ENCODE peak calls at places on chromosomes 1 and 21, in six cellular contexts. F is B cell; B is CD4-positive, alpha-beta T cell; A is NCI-H1092 treated with DMSO at 0.1 percent for 48 hours; D is left ventricle myocardium superior; J is brain pericyte. X is an unnamed sample.

GRCh38 chr21:38244885-38245869 is 11.6 kb upstream of the KCNJ15 start:
- DNase-seq in F (no peak), B (peak), A (no peak), D (no peak), J (no peak), X (peak)

GRCh38 chr1:101140041-101140718 is 96.6 kb upstream of the S1PR1 start:
- DNase-seq in F (no peak), B (no peak), A (no peak), D (no peak), J (no peak), X (no peak)

GRCh38 chr1:168135982-168136708 is 585 bp downstream of the GPR161 start:
- DNase-seq in F (peak), B (peak), A (no peak), D (peak), J (no peak), X (no peak)

GRCh38 chr21:33355996-33356395 is 31.2 kb downstream of the IFNAR1 start:
- DNase-seq in F (no peak), B (no peak), A (no peak), D (no peak), J (no peak), X (no peak)

GRCh38 chr1:94036721-94037120 is 84.2 kb downstream of the ABCA4 start:
- DNase-seq in F (no peak), B (no peak), A (no peak), D (no peak), J (no peak), X (no peak)

GRCh38 chr1:214445846-214446614 is 105.4 kb downstream of the PTPN14 start:
- DNase-seq in F (no peak), B (no peak), A (no peak), D (no peak), J (no peak), X (no peak)

GRCh38 chr1:48741380-48741779 is 35.3 kb downstream of the BEND5 start:
- DNase-seq in F (no peak), B (no peak), A (peak), D (no peak), J (peak), X (no peak)

GRCh38 chr21:46050651-46051378 is 47.1 kb upstream of the COL6A2 start:
- DNase-seq in F (no peak), B (no peak), A (no peak), D (no peak), J (no peak), X (no peak)

GRCh38 chr1:161044908-161045748 is 649 bp downstream of the USF1 start:
- DNase-seq in F (peak), B (peak), A (peak), D (peak), J (no peak), X (peak)

GRCh38 chr1:29974345-29974744 is 738.0 kb downstream of the PTPRU start:
- DNase-seq in F (no peak), B (no peak), A (no peak), D (no peak), J (no peak), X (no peak)

GRCh38 chr1:23108918-23109533 is 59.6 kb downstream of the LUZP1 start:
- DNase-seq in F (no peak), B (no peak), A (no peak), D (no peak), J (no peak), X (no peak)

GRCh38 chr1:214503553-214503952 is 47.8 kb downstream of the PTPN14 start:
- DNase-seq in F (no peak), B (no peak), A (no peak), D (no peak), J (no peak), X (no peak)

GRCh38 chr1:179229214-179230140 is at the start of gene ABL2:
- DNase-seq in F (peak), B (peak), A (peak), D (peak), J (no peak), X (peak)

GRCh38 chr1:97630968-97631367 is 289.9 kb downstream of the DPYD start:
- DNase-seq in F (no peak), B (no peak), A (no peak), D (peak), J (no peak), X (no peak)

GRCh38 chr1:185338719-185339622 is 21.9 kb upstream of the IVNS1ABP start:
- DNase-seq in F (peak), B (peak), A (no peak), D (peak), J (no peak), X (peak)

GRCh38 chr1:199948587-199949280 is 78.8 kb upstream of the NR5A2 start:
- DNase-seq in F (no peak), B (no peak), A (no peak), D (no peak), J (no peak), X (no peak)

GRCh38 chr1:96409087-96409486 is 312.5 kb upstream of the PTBP2 start:
- DNase-seq in F (no peak), B (no peak), A (no peak), D (no peak), J (no peak), X (no peak)

GRCh38 chr1:44323952-44324351 is 31.1 kb downstream of the ERI3 start:
- DNase-seq in F (no peak), B (no peak), A (no peak), D (no peak), J (no peak), X (no peak)

GRCh38 chr1:206144605-206145004 is 27.4 kb upstream of the AVPR1B start:
- DNase-seq in F (no peak), B (no peak), A (peak), D (no peak), J (no peak), X (no peak)

GRCh38 chr1:20185834-20186782 is at the start of the genes PLA2G2C and UBXN10:
- DNase-seq in F (peak), B (peak), A (peak), D (peak), J (no peak), X (no peak)

GRCh38 chr1:99590578-99591209 is 55.2 kb upstream of the PALMD start:
- DNase-seq in F (no peak), B (no peak), A (no peak), D (peak), J (peak), X (no peak)

GRCh38 chr1:197526736-197527371 is 248.4 kb downstream of the DENND1B start:
- DNase-seq in F (peak), B (no peak), A (peak), D (no peak), J (no peak), X (no peak)